ENCODE peak calls at places on chromosomes 12 and 14, in eight cellular contexts. One of them, this sample, is unnamed.

GRCh38 chr12:108360487-108360886 is 21.4 kb upstream of the CMKLR1 start:
- DNase-seq in myocyte: peak; percentile 98
- DNase-seq in NCI-H1048: no peak
- DNase-seq in activated CD8-positive, alpha-beta memory T cell treated with anti-CD3 and anti-CD28 coated beads, Interleukin-2, amount 50 U/mL, for 4 hours: no peak
- DNase-seq in pancreas: no peak
- DNase-seq in breast epithelium: no peak
- DNase-seq in ACHN: no peak
- DNase-seq in endothelial cell: no peak
- DNase-seq in this sample: peak; percentile 99

GRCh38 chr14:99230271-99231141 is 41.5 kb downstream of the BCL11B start:
- DNase-seq in breast epithelium: peak; percentile 24
- DNase-seq in NCI-H1048: no peak
- DNase-seq in endothelial cell: no peak
- DNase-seq in pancreas: no peak
- DNase-seq in ACHN: no peak
- DNase-seq in myocyte: no peak
- DNase-seq in activated CD8-positive, alpha-beta memory T cell treated with anti-CD3 and anti-CD28 coated beads, Interleukin-2, amount 50 U/mL, for 4 hours: peak; percentile 78
- DNase-seq in this sample: no peak

GRCh38 chr14:93092606-93093556 is 22.8 kb downstream of the ITPK1 start:
- DNase-seq in ACHN: no peak
- DNase-seq in endothelial cell: no peak
- DNase-seq in activated CD8-positive, alpha-beta memory T cell treated with anti-CD3 and anti-CD28 coated beads, Interleukin-2, amount 50 U/mL, for 4 hours: no peak
- DNase-seq in breast epithelium: no peak
- DNase-seq in pancreas: no peak
- DNase-seq in myocyte: no peak
- DNase-seq in NCI-H1048: no peak
- DNase-seq in this sample: no peak

GRCh38 chr14:76430017-76430416 is 54.1 kb downstream of the ESRRB start:
- DNase-seq in NCI-H1048: no peak
- DNase-seq in ACHN: no peak
- DNase-seq in endothelial cell: no peak
- DNase-seq in myocyte: no peak
- DNase-seq in pancreas: no peak
- DNase-seq in breast epithelium: no peak
- DNase-seq in activated CD8-positive, alpha-beta memory T cell treated with anti-CD3 and anti-CD28 coated beads, Interleukin-2, amount 50 U/mL, for 4 hours: no peak
- DNase-seq in this sample: no peak

GRCh38 chr14:102748806-102749205 is 28.4 kb upstream of the TRAF3 start:
- DNase-seq in breast epithelium: no peak
- DNase-seq in activated CD8-positive, alpha-beta memory T cell treated with anti-CD3 and anti-CD28 coated beads, Interleukin-2, amount 50 U/mL, for 4 hours: no peak
- DNase-seq in endothelial cell: no peak
- DNase-seq in myocyte: no peak
- DNase-seq in pancreas: no peak
- DNase-seq in NCI-H1048: no peak
- DNase-seq in ACHN: no peak
- DNase-seq in this sample: no peak

GRCh38 chr14:50357753-50358380 is 38.8 kb downstream of the CDKL1 start:
- DNase-seq in myocyte: no peak
- DNase-seq in ACHN: no peak
- DNase-seq in NCI-H1048: no peak
- DNase-seq in activated CD8-positive, alpha-beta memory T cell treated with anti-CD3 and anti-CD28 coated beads, Interleukin-2, amount 50 U/mL, for 4 hours: no peak
- DNase-seq in pancreas: no peak
- DNase-seq in breast epithelium: no peak
- DNase-seq in endothelial cell: no peak
- DNase-seq in this sample: no peak

GRCh38 chr14:98466807-98467206 is 805.2 kb downstream of the BCL11B start:
- DNase-seq in breast epithelium: no peak
- DNase-seq in activated CD8-positive, alpha-beta memory T cell treated with anti-CD3 and anti-CD28 coated beads, Interleukin-2, amount 50 U/mL, for 4 hours: no peak
- DNase-seq in myocyte: no peak
- DNase-seq in ACHN: no peak
- DNase-seq in NCI-H1048: no peak
- DNase-seq in endothelial cell: no peak
- DNase-seq in pancreas: no peak
- DNase-seq in this sample: no peak

GRCh38 chr12:121025442-121026226 is 9.3 kb upstream of the C12orf43 start:
- DNase-seq in NCI-H1048: no peak
- DNase-seq in activated CD8-positive, alpha-beta memory T cell treated with anti-CD3 and anti-CD28 coated beads, Interleukin-2, amount 50 U/mL, for 4 hours: no peak
- DNase-seq in pancreas: no peak
- DNase-seq in endothelial cell: no peak
- DNase-seq in breast epithelium: no peak
- DNase-seq in myocyte: no peak
- DNase-seq in ACHN: no peak
- DNase-seq in this sample: no peak

GRCh38 chr12:119989619-119990381 is 764 bp downstream of the BICDL1 start:
- DNase-seq in myocyte: peak; percentile 77
- DNase-seq in pancreas: peak; percentile 88
- DNase-seq in endothelial cell: peak; percentile 97
- DNase-seq in NCI-H1048: peak; percentile 35
- DNase-seq in breast epithelium: peak; percentile 51
- DNase-seq in ACHN: peak; percentile 91
- DNase-seq in activated CD8-positive, alpha-beta memory T cell treated with anti-CD3 and anti-CD28 coated beads, Interleukin-2, amount 50 U/mL, for 4 hours: peak; percentile 68
- DNase-seq in this sample: peak; percentile 51

GRCh38 chr14:59969319-59969718 is 49.4 kb downstream of the LRRC9 start:
- DNase-seq in NCI-H1048: no peak
- DNase-seq in ACHN: no peak
- DNase-seq in myocyte: no peak
- DNase-seq in activated CD8-positive, alpha-beta memory T cell treated with anti-CD3 and anti-CD28 coated beads, Interleukin-2, amount 50 U/mL, for 4 hours: no peak
- DNase-seq in endothelial cell: no peak
- DNase-seq in pancreas: no peak
- DNase-seq in breast epithelium: no peak
- DNase-seq in this sample: peak; percentile 31

GRCh38 chr12:3192221-3192620 is 115.0 kb downstream of the TSPAN9 start:
- DNase-seq in NCI-H1048: no peak
- DNase-seq in breast epithelium: no peak
- DNase-seq in myocyte: no peak
- DNase-seq in ACHN: no peak
- DNase-seq in endothelial cell: no peak
- DNase-seq in activated CD8-positive, alpha-beta memory T cell treated with anti-CD3 and anti-CD28 coated beads, Interleukin-2, amount 50 U/mL, for 4 hours: no peak
- DNase-seq in pancreas: no peak
- DNase-seq in this sample: no peak

GRCh38 chr12:121175383-121176119 is 34.4 kb upstream of the P2RX4 start:
- DNase-seq in ACHN: no peak
- DNase-seq in endothelial cell: no peak
- DNase-seq in myocyte: no peak
- DNase-seq in breast epithelium: no peak
- DNase-seq in pancreas: no peak
- DNase-seq in activated CD8-positive, alpha-beta memory T cell treated with anti-CD3 and anti-CD28 coated beads, Interleukin-2, amount 50 U/mL, for 4 hours: no peak
- DNase-seq in NCI-H1048: no peak
- DNase-seq in this sample: no peak

GRCh38 chr14:104989951-104990303 is 4.3 kb downstream of the CLBA1 start:
- DNase-seq in NCI-H1048: no peak
- DNase-seq in ACHN: no peak
- DNase-seq in endothelial cell: no peak
- DNase-seq in breast epithelium: no peak
- DNase-seq in activated CD8-positive, alpha-beta memory T cell treated with anti-CD3 and anti-CD28 coated beads, Interleukin-2, amount 50 U/mL, for 4 hours: no peak
- DNase-seq in pancreas: no peak
- DNase-seq in myocyte: no peak
- DNase-seq in this sample: no peak

GRCh38 chr12:90921536-90921935 is 33.4 kb downstream of the CCER1 start:
- DNase-seq in endothelial cell: no peak
- DNase-seq in breast epithelium: no peak
- DNase-seq in pancreas: no peak
- DNase-seq in NCI-H1048: no peak
- DNase-seq in ACHN: no peak
- DNase-seq in activated CD8-positive, alpha-beta memory T cell treated with anti-CD3 and anti-CD28 coated beads, Interleukin-2, amount 50 U/mL, for 4 hours: no peak
- DNase-seq in myocyte: no peak
- DNase-seq in this sample: no peak

GRCh38 chr12:58920956-58921861 is 905 bp upstream of the LRIG3 start:
- DNase-seq in pancreas: no peak
- DNase-seq in ACHN: no peak
- DNase-seq in NCI-H1048: no peak
- DNase-seq in endothelial cell: no peak
- DNase-seq in breast epithelium: no peak
- DNase-seq in activated CD8-positive, alpha-beta memory T cell treated with anti-CD3 and anti-CD28 coated beads, Interleukin-2, amount 50 U/mL, for 4 hours: no peak
- DNase-seq in myocyte: no peak
- DNase-seq in this sample: no peak

GRCh38 chr14:37116933-37117844 is 55.2 kb downstream of the SLC25A21 start:
- DNase-seq in endothelial cell: no peak
- DNase-seq in myocyte: peak; percentile 70
- DNase-seq in activated CD8-positive, alpha-beta memory T cell treated with anti-CD3 and anti-CD28 coated beads, Interleukin-2, amount 50 U/mL, for 4 hours: no peak
- DNase-seq in pancreas: no peak
- DNase-seq in breast epithelium: no peak
- DNase-seq in ACHN: peak; percentile 15
- DNase-seq in NCI-H1048: no peak
- DNase-seq in this sample: peak; percentile 91

GRCh38 chr14:61648377-61648776 is 46.9 kb upstream of the HIF1A start:
- DNase-seq in NCI-H1048: no peak
- DNase-seq in pancreas: no peak
- DNase-seq in myocyte: no peak
- DNase-seq in activated CD8-positive, alpha-beta memory T cell treated with anti-CD3 and anti-CD28 coated beads, Interleukin-2, amount 50 U/mL, for 4 hours: no peak
- DNase-seq in endothelial cell: no peak
- DNase-seq in breast epithelium: no peak
- DNase-seq in ACHN: no peak
- DNase-seq in this sample: no peak

GRCh38 chr12:14395059-14395778 is 29.7 kb downstream of the ATF7IP start:
- DNase-seq in breast epithelium: no peak
- DNase-seq in endothelial cell: no peak
- DNase-seq in ACHN: no peak
- DNase-seq in NCI-H1048: no peak
- DNase-seq in pancreas: no peak
- DNase-seq in activated CD8-positive, alpha-beta memory T cell treated with anti-CD3 and anti-CD28 coated beads, Interleukin-2, amount 50 U/mL, for 4 hours: no peak
- DNase-seq in myocyte: no peak
- DNase-seq in this sample: no peak

GRCh38 chr14:60090864-60091519 is 731 bp upstream of the PCNX4 start:
- DNase-seq in activated CD8-positive, alpha-beta memory T cell treated with anti-CD3 and anti-CD28 coated beads, Interleukin-2, amount 50 U/mL, for 4 hours: no peak
- DNase-seq in breast epithelium: peak; percentile 37
- DNase-seq in NCI-H1048: no peak
- DNase-seq in pancreas: peak; percentile 31
- DNase-seq in ACHN: peak; percentile 61
- DNase-seq in myocyte: peak; percentile 94
- DNase-seq in endothelial cell: no peak
- DNase-seq in this sample: peak; percentile 82

GRCh38 chr12:10175849-10176641 is 2.8 kb upstream of the TMEM52B start:
- DNase-seq in myocyte: no peak
- DNase-seq in pancreas: no peak
- DNase-seq in breast epithelium: peak; percentile 75
- DNase-seq in ACHN: no peak
- DNase-seq in activated CD8-positive, alpha-beta memory T cell treated with anti-CD3 and anti-CD28 coated beads, Interleukin-2, amount 50 U/mL, for 4 hours: no peak
- DNase-seq in endothelial cell: no peak
- DNase-seq in NCI-H1048: no peak
- DNase-seq in this sample: no peak

GRCh38 chr12:25347716-25348261 is 97.1 kb upstream of the KRAS start:
- DNase-seq in activated CD8-positive, alpha-beta memory T cell treated with anti-CD3 and anti-CD28 coated beads, Interleukin-2, amount 50 U/mL, for 4 hours: no peak
- DNase-seq in myocyte: no peak
- DNase-seq in NCI-H1048: no peak
- DNase-seq in breast epithelium: no peak
- DNase-seq in ACHN: no peak
- DNase-seq in pancreas: no peak
- DNase-seq in endothelial cell: no peak
- DNase-seq in this sample: no peak

GRCh38 chr12:14138495-14138894 is 157.1 kb upstream of the GRIN2B start:
- DNase-seq in NCI-H1048: no peak
- DNase-seq in endothelial cell: peak; percentile 46
- DNase-seq in activated CD8-positive, alpha-beta memory T cell treated with anti-CD3 and anti-CD28 coated beads, Interleukin-2, amount 50 U/mL, for 4 hours: no peak
- DNase-seq in pancreas: no peak
- DNase-seq in myocyte: no peak
- DNase-seq in ACHN: no peak
- DNase-seq in breast epithelium: no peak
- DNase-seq in this sample: no peak

GRCh38 chr12:104276192-104277131 is 27.1 kb upstream of the EID3 start:
- DNase-seq in breast epithelium: no peak
- DNase-seq in activated CD8-positive, alpha-beta memory T cell treated with anti-CD3 and anti-CD28 coated beads, Interleukin-2, amount 50 U/mL, for 4 hours: no peak
- DNase-seq in ACHN: peak; percentile 96
- DNase-seq in endothelial cell: no peak
- DNase-seq in myocyte: no peak
- DNase-seq in NCI-H1048: no peak
- DNase-seq in pancreas: no peak
- DNase-seq in this sample: no peak

GRCh38 chr12:32437095-32437515 is 37.7 kb downstream of the FGD4 start:
- DNase-seq in ACHN: peak; percentile 97
- DNase-seq in myocyte: no peak
- DNase-seq in activated CD8-positive, alpha-beta memory T cell treated with anti-CD3 and anti-CD28 coated beads, Interleukin-2, amount 50 U/mL, for 4 hours: no peak
- DNase-seq in endothelial cell: no peak
- DNase-seq in pancreas: no peak
- DNase-seq in NCI-H1048: no peak
- DNase-seq in breast epithelium: no peak
- DNase-seq in this sample: peak; percentile 83

GRCh38 chr14:74249433-74250375 is 10.5 kb downstream of the VSX2 start:
- DNase-seq in myocyte: no peak
- DNase-seq in breast epithelium: no peak
- DNase-seq in ACHN: no peak
- DNase-seq in activated CD8-positive, alpha-beta memory T cell treated with anti-CD3 and anti-CD28 coated beads, Interleukin-2, amount 50 U/mL, for 4 hours: no peak
- DNase-seq in NCI-H1048: no peak
- DNase-seq in endothelial cell: no peak
- DNase-seq in pancreas: no peak
- DNase-seq in this sample: no peak

GRCh38 chr14:34496007-34496678 is 34.1 kb upstream of the SPTSSA start:
- DNase-seq in NCI-H1048: no peak
- DNase-seq in endothelial cell: no peak
- DNase-seq in myocyte: no peak
- DNase-seq in breast epithelium: no peak
- DNase-seq in ACHN: no peak
- DNase-seq in pancreas: no peak
- DNase-seq in activated CD8-positive, alpha-beta memory T cell treated with anti-CD3 and anti-CD28 coated beads, Interleukin-2, amount 50 U/mL, for 4 hours: no peak
- DNase-seq in this sample: no peak

GRCh38 chr14:100297320-100298300 is 8.6 kb downstream of the SLC25A29 start:
- DNase-seq in breast epithelium: peak; percentile 74
- DNase-seq in NCI-H1048: no peak
- DNase-seq in activated CD8-positive, alpha-beta memory T cell treated with anti-CD3 and anti-CD28 coated beads, Interleukin-2, amount 50 U/mL, for 4 hours: no peak
- DNase-seq in endothelial cell: no peak
- DNase-seq in ACHN: no peak
- DNase-seq in myocyte: no peak
- DNase-seq in pancreas: no peak
- DNase-seq in this sample: no peak

GRCh38 chr12:132148368-132149045 is 4.2 kb downstream of the NOC4L start:
- DNase-seq in endothelial cell: no peak
- DNase-seq in pancreas: peak; percentile 20
- DNase-seq in activated CD8-positive, alpha-beta memory T cell treated with anti-CD3 and anti-CD28 coated beads, Interleukin-2, amount 50 U/mL, for 4 hours: no peak
- DNase-seq in ACHN: no peak
- DNase-seq in breast epithelium: no peak
- DNase-seq in myocyte: no peak
- DNase-seq in NCI-H1048: no peak
- DNase-seq in this sample: no peak

GRCh38 chr12:62808166-62808879 is 126.6 kb downstream of the PPM1H start:
- DNase-seq in endothelial cell: no peak
- DNase-seq in myocyte: no peak
- DNase-seq in ACHN: no peak
- DNase-seq in activated CD8-positive, alpha-beta memory T cell treated with anti-CD3 and anti-CD28 coated beads, Interleukin-2, amount 50 U/mL, for 4 hours: no peak
- DNase-seq in pancreas: no peak
- DNase-seq in breast epithelium: no peak
- DNase-seq in NCI-H1048: no peak
- DNase-seq in this sample: no peak

GRCh38 chr12:131188131-131189050 is 234.7 kb downstream of the ADGRD1 start:
- DNase-seq in myocyte: no peak
- DNase-seq in pancreas: no peak
- DNase-seq in activated CD8-positive, alpha-beta memory T cell treated with anti-CD3 and anti-CD28 coated beads, Interleukin-2, amount 50 U/mL, for 4 hours: no peak
- DNase-seq in breast epithelium: no peak
- DNase-seq in NCI-H1048: no peak
- DNase-seq in endothelial cell: no peak
- DNase-seq in ACHN: no peak
- DNase-seq in this sample: no peak

GRCh38 chr12:117680311-117680710 is 288.5 kb downstream of the KSR2 start:
- DNase-seq in pancreas: no peak
- DNase-seq in activated CD8-positive, alpha-beta memory T cell treated with anti-CD3 and anti-CD28 coated beads, Interleukin-2, amount 50 U/mL, for 4 hours: no peak
- DNase-seq in ACHN: peak; percentile 88
- DNase-seq in NCI-H1048: no peak
- DNase-seq in endothelial cell: no peak
- DNase-seq in myocyte: peak; percentile 3
- DNase-seq in breast epithelium: no peak
- DNase-seq in this sample: no peak

GRCh38 chr14:69138189-69138535 is 14.8 kb downstream of the DCAF5 start:
- DNase-seq in activated CD8-positive, alpha-beta memory T cell treated with anti-CD3 and anti-CD28 coated beads, Interleukin-2, amount 50 U/mL, for 4 hours: no peak
- DNase-seq in pancreas: no peak
- DNase-seq in endothelial cell: no peak
- DNase-seq in NCI-H1048: no peak
- DNase-seq in breast epithelium: no peak
- DNase-seq in myocyte: no peak
- DNase-seq in ACHN: no peak
- DNase-seq in this sample: peak; percentile 50

GRCh38 chr12:50734409-50735263 is 29.3 kb upstream of the ATF1 start:
- DNase-seq in ACHN: peak; percentile 49
- DNase-seq in NCI-H1048: no peak
- DNase-seq in myocyte: peak; percentile 50
- DNase-seq in breast epithelium: no peak
- DNase-seq in pancreas: no peak
- DNase-seq in endothelial cell: peak; percentile 46
- DNase-seq in activated CD8-positive, alpha-beta memory T cell treated with anti-CD3 and anti-CD28 coated beads, Interleukin-2, amount 50 U/mL, for 4 hours: no peak
- DNase-seq in this sample: peak; percentile 47

GRCh38 chr12:104599272-104599984 is 142.7 kb downstream of the CHST11 start:
- DNase-seq in myocyte: no peak
- DNase-seq in breast epithelium: no peak
- DNase-seq in endothelial cell: no peak
- DNase-seq in pancreas: no peak
- DNase-seq in NCI-H1048: no peak
- DNase-seq in activated CD8-positive, alpha-beta memory T cell treated with anti-CD3 and anti-CD28 coated beads, Interleukin-2, amount 50 U/mL, for 4 hours: no peak
- DNase-seq in ACHN: no peak
- DNase-seq in this sample: no peak